ENCODE peak calls at places on chromosomes 1 and 21, in ten cellular contexts. B, Y, N, S, Q, U, Z, X, I and V are unnamed samples.

GRCh38 chr21:23968722-23969647 is 1638.3 kb downstream of the MRPL39 start:
- DNase-seq in B (peak; percentile 50), Y (peak; percentile 23), N (no peak), S (no peak), Q (peak; percentile 68), U (peak; percentile 40), Z (no peak), X (peak; percentile 4), I (peak; percentile 37), V (no peak)

GRCh38 chr1:44553127-44553758 is 121.0 kb downstream of the TMEM53 start:
- DNase-seq in B (no peak), Y (no peak), N (no peak), S (no peak), Q (no peak), U (no peak), Z (no peak), X (no peak), I (no peak), V (no peak)

GRCh38 chr21:24994717-24995116 is 612.6 kb downstream of the MRPL39 start:
- DNase-seq in B (no peak), Y (no peak), N (no peak), S (no peak), Q (no peak), U (no peak), Z (no peak), X (no peak), I (no peak), V (no peak)

GRCh38 chr1:10716424-10716823 is 80.0 kb downstream of the CASZ1 start:
- DNase-seq in B (no peak), Y (no peak), N (no peak), S (no peak), Q (no peak), U (no peak), Z (no peak), X (no peak), I (no peak), V (no peak)

GRCh38 chr1:148353461-148354283 is 129.4 kb downstream of the PPIAL4G start:
- DNase-seq in B (no peak), Y (no peak), N (peak; percentile 38), S (no peak), Q (no peak), U (no peak), Z (peak; percentile 52), X (peak; percentile 83), I (no peak), V (peak; percentile 31)

GRCh38 chr1:106222415-106222814 is 834.1 kb upstream of the PRMT6 start:
- DNase-seq in B (no peak), Y (no peak), N (no peak), S (no peak), Q (no peak), U (no peak), Z (no peak), X (no peak), I (no peak), V (no peak)

GRCh38 chr1:5920201-5920600 is 72.0 kb downstream of the NPHP4 start:
- DNase-seq in B (no peak), Y (no peak), N (no peak), S (no peak), Q (no peak), U (no peak), Z (no peak), X (no peak), I (no peak), V (no peak)

GRCh38 chr1:48691429-48692001 is 85.2 kb downstream of the BEND5 start:
- DNase-seq in B (no peak), Y (no peak), N (no peak), S (no peak), Q (no peak), U (no peak), Z (no peak), X (no peak), I (no peak), V (no peak)

GRCh38 chr1:107413951-107414350 is 273.1 kb downstream of the NTNG1 start:
- DNase-seq in B (no peak), Y (no peak), N (no peak), S (no peak), Q (no peak), U (no peak), Z (no peak), X (no peak), I (no peak), V (no peak)

GRCh38 chr21:23725576-23725975 is 1881.7 kb downstream of the MRPL39 start:
- DNase-seq in B (no peak), Y (no peak), N (no peak), S (no peak), Q (no peak), U (peak; percentile 8), Z (no peak), X (no peak), I (no peak), V (no peak)

GRCh38 chr1:62325076-62325475 is 5.8 kb upstream of the KANK4 start:
- DNase-seq in B (no peak), Y (no peak), N (no peak), S (no peak), Q (no peak), U (no peak), Z (peak; percentile 54), X (peak; percentile 37), I (no peak), V (no peak)

GRCh38 chr1:206037521-206037920 is 13.8 kb upstream of the CTSE start:
- DNase-seq in B (no peak), Y (no peak), N (no peak), S (no peak), Q (no peak), U (no peak), Z (no peak), X (no peak), I (no peak), V (no peak)

GRCh38 chr1:41914515-41914914 is 4.2 kb downstream of the HIVEP3 start:
- DNase-seq in B (no peak), Y (no peak), N (no peak), S (no peak), Q (no peak), U (no peak), Z (no peak), X (no peak), I (no peak), V (no peak)

GRCh38 chr1:38121231-38121680 is 74.7 kb upstream of the POU3F1 start:
- DNase-seq in B (no peak), Y (no peak), N (no peak), S (no peak), Q (no peak), U (no peak), Z (no peak), X (no peak), I (no peak), V (no peak)

GRCh38 chr21:41431788-41432548 is 5.9 kb downstream of the MX1 start:
- DNase-seq in B (no peak), Y (no peak), N (no peak), S (no peak), Q (no peak), U (no peak), Z (no peak), X (no peak), I (no peak), V (no peak)